ENCODE peak calls at places on chromosomes 2 and 18, in five cellular contexts. One of them, this sample, is unnamed. For H3K27me3, the result is how much of the 10 kb centered on the place peaks cover.

GRCh38 chr2:123451517-123451916 is 573.6 kb upstream of the CNTNAP5 start:
- DNase-seq in tibial artery: no peak
- DNase-seq in BJ: no peak
- DNase-seq in aorta: no peak
- DNase-seq in K562: no peak
- DNase-seq in this sample: no peak

GRCh38 chr2:108583903-108584520 is 49.7 kb downstream of the LIMS1 start:
- DNase-seq in tibial artery: no peak
- DNase-seq in BJ: no peak
- DNase-seq in aorta: no peak
- DNase-seq in K562: peak
- DNase-seq in this sample: peak

GRCh38 chr2:222000326-222000725 is 298.5 kb downstream of the PAX3 start:
- DNase-seq in tibial artery: no peak
- DNase-seq in BJ: peak
- DNase-seq in aorta: no peak
- DNase-seq in K562: no peak
- DNase-seq in this sample: no peak

GRCh38 chr2:12076810-12077209 is 330.4 kb downstream of the LPIN1 start:
- DNase-seq in tibial artery: no peak
- DNase-seq in BJ: no peak
- DNase-seq in aorta: no peak
- DNase-seq in K562: no peak
- DNase-seq in this sample: no peak

GRCh38 chr2:69704446-69704845 is 37.5 kb upstream of the ANXA4 start:
- DNase-seq in tibial artery: no peak
- DNase-seq in BJ: no peak
- DNase-seq in aorta: no peak
- DNase-seq in K562: no peak
- DNase-seq in this sample: no peak

GRCh38 chr18:2905802-2906521 is 59.2 kb downstream of the EMILIN2 start:
- DNase-seq in tibial artery: peak
- DNase-seq in BJ: no peak
- DNase-seq in aorta: peak
- DNase-seq in K562: no peak
- DNase-seq in this sample: no peak

GRCh38 chr2:128834203-128834602 is 515.5 kb upstream of the HS6ST1 start:
- DNase-seq in tibial artery: no peak
- DNase-seq in BJ: no peak
- DNase-seq in aorta: no peak
- DNase-seq in K562: no peak
- DNase-seq in this sample: no peak

GRCh38 chr2:32248299-32248698 is 16.4 kb downstream of the NLRC4 start:
- DNase-seq in tibial artery: no peak
- DNase-seq in BJ: no peak
- DNase-seq in aorta: no peak
- DNase-seq in K562: no peak
- DNase-seq in this sample: no peak

GRCh38 chr18:27750014-27750413 is 426.9 kb downstream of the CDH2 start:
- DNase-seq in tibial artery: no peak
- DNase-seq in BJ: no peak
- DNase-seq in aorta: no peak
- DNase-seq in K562: no peak
- DNase-seq in this sample: peak

GRCh38 chr2:26477911-26478253 is at the start of gene OTOF:
- DNase-seq in tibial artery: no peak
- DNase-seq in BJ: peak
- DNase-seq in aorta: no peak
- DNase-seq in K562: no peak
- DNase-seq in this sample: no peak

GRCh38 chr2:212249451-212249850 is 289.2 kb downstream of the ERBB4 start:
- DNase-seq in tibial artery: no peak
- DNase-seq in BJ: no peak
- DNase-seq in aorta: no peak
- DNase-seq in K562: no peak
- DNase-seq in this sample: no peak

GRCh38 chr2:166410828-166411472 is 35.2 kb upstream of the SCN9A start:
- DNase-seq in tibial artery: no peak
- DNase-seq in BJ: peak
- DNase-seq in aorta: no peak
- DNase-seq in K562: no peak
- DNase-seq in this sample: no peak

GRCh38 chr2:85577063-85577385 is 362 bp upstream of the VAMP8 start:
- DNase-seq in tibial artery: no peak
- DNase-seq in BJ: no peak
- DNase-seq in aorta: no peak
- DNase-seq in K562: no peak
- DNase-seq in this sample: no peak

GRCh38 chr2:71950256-71951066 is 197.2 kb downstream of the CYP26B1 start:
- DNase-seq in tibial artery: no peak
- DNase-seq in BJ: no peak
- DNase-seq in aorta: peak
- DNase-seq in K562: no peak
- DNase-seq in this sample: peak

GRCh38 chr2:19746611-19747309 is 155.0 kb downstream of the TTC32 start:
- DNase-seq in tibial artery: no peak
- DNase-seq in BJ: no peak
- DNase-seq in aorta: no peak
- DNase-seq in K562: peak
- DNase-seq in this sample: peak

GRCh38 chr2:201403904-201404303 is 46.8 kb upstream of the FLACC1 start:
- DNase-seq in tibial artery: no peak
- DNase-seq in BJ: no peak
- DNase-seq in aorta: no peak
- DNase-seq in K562: no peak
- DNase-seq in this sample: no peak

GRCh38 chr18:61823595-61823994 is 69.2 kb downstream of the RNF152 start:
- DNase-seq in tibial artery: no peak
- DNase-seq in BJ: no peak
- DNase-seq in aorta: no peak
- DNase-seq in K562: no peak
- DNase-seq in this sample: no peak

GRCh38 chr2:201452856-201453643 is 1.5 kb downstream of the STRADB start:
- DNase-seq in tibial artery: no peak
- DNase-seq in BJ: no peak
- DNase-seq in aorta: no peak
- DNase-seq in K562: no peak
- DNase-seq in this sample: no peak

GRCh38 chr2:11370377-11371098 is 26.1 kb upstream of the ROCK2 start:
- DNase-seq in tibial artery: no peak
- DNase-seq in BJ: no peak
- DNase-seq in aorta: no peak
- DNase-seq in K562: no peak
- DNase-seq in this sample: no peak

GRCh38 chr18:36066731-36067117 is 635 bp downstream of the RPRD1A start:
- DNase-seq in tibial artery: no peak
- DNase-seq in BJ: no peak
- DNase-seq in aorta: no peak
- DNase-seq in K562: peak
- DNase-seq in this sample: no peak

GRCh38 chr2:9344434-9344833 is 78.9 kb downstream of the ITGB1BP1 start:
- DNase-seq in tibial artery: no peak
- DNase-seq in BJ: no peak
- DNase-seq in aorta: no peak
- DNase-seq in K562: peak
- DNase-seq in this sample: no peak

GRCh38 chr2:15334650-15335326 is 226.3 kb downstream of the NBAS start:
- DNase-seq in tibial artery: no peak
- DNase-seq in BJ: no peak
- DNase-seq in aorta: no peak
- DNase-seq in K562: no peak
- DNase-seq in this sample: no peak

GRCh38 chr2:58569460-58570185 is 328.5 kb upstream of the FANCL start:
- DNase-seq in tibial artery: no peak
- DNase-seq in BJ: no peak
- DNase-seq in aorta: no peak
- DNase-seq in K562: no peak
- DNase-seq in this sample: no peak

GRCh38 chr2:101140237-101140636 is 10.9 kb downstream of the TBC1D8 start:
- DNase-seq in tibial artery: no peak
- DNase-seq in BJ: no peak
- DNase-seq in aorta: no peak
- DNase-seq in K562: no peak
- DNase-seq in this sample: no peak
- H3K27me3 ChIP-seq in tibial artery: under half
- H3K27me3 ChIP-seq in BJ: under half
- H3K27me3 ChIP-seq in aorta: under half
- H3K27me3 ChIP-seq in K562: under half
- H3K27me3 ChIP-seq in this sample: under half

GRCh38 chr2:240745962-240746361 is 54.3 kb downstream of the AQP12A start:
- DNase-seq in tibial artery: no peak
- DNase-seq in BJ: no peak
- DNase-seq in aorta: no peak
- DNase-seq in K562: no peak
- DNase-seq in this sample: no peak
- H3K27me3 ChIP-seq in tibial artery: under half
- H3K27me3 ChIP-seq in BJ: under half
- H3K27me3 ChIP-seq in aorta: under half
- H3K27me3 ChIP-seq in K562: under half
- H3K27me3 ChIP-seq in this sample: under half

GRCh38 chr2:120441351-120441700 is 95.4 kb downstream of the INHBB start:
- DNase-seq in tibial artery: no peak
- DNase-seq in BJ: no peak
- DNase-seq in aorta: no peak
- DNase-seq in K562: no peak
- DNase-seq in this sample: no peak
- H3K27me3 ChIP-seq in tibial artery: under half
- H3K27me3 ChIP-seq in BJ: under half
- H3K27me3 ChIP-seq in aorta: under half
- H3K27me3 ChIP-seq in K562: under half
- H3K27me3 ChIP-seq in this sample: under half

DNA sequence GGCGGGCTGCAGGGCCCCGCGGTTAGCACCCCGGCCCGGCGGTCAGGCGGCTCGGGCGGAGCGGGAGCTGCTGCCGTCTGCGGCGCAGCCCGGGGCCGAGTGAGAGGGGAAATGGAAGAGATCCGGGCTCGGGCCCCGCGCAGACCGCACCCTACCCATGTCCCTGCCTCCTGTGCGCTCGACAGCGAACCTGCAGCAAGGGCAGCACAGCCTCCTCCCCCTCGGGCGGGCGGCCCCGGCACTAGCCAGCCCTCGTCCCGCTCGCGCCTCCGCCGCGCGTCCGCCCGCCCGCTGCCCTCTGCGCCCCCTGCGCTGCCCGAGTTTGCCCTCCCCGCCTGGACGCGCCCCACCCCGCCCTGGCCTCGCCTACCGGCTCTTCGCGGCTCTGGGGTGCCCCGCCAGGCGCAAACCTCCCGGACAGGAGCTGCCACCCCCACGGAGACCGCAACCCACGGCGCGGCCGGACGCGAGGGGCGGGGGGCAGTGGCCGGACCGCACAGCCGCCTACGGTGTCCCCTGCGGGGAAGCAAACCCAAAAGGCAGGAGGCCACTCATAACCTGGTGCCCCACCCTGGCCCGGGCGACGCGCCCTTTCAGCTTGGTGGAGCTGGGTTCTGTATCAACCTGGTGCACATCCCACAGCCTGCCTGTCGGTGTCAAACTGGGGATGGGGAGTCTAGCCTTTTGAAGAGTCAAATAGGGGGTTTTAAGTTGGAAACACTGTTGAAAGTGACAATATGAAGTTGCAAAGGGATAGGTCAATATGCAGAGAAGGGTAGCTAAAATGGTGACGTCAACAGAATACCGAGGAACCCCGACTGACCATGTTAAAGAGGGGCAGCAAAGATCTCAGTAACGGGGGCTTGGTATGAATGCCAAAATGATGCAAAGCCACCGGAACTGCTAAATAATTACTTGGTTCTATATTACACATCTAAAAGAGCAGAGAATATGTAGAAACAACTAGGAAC is at the start of gene IHH:
- DNase-seq in tibial artery: no peak
- DNase-seq in BJ: no peak
- DNase-seq in aorta: no peak
- DNase-seq in K562: no peak
- DNase-seq in this sample: no peak
- H3K27me3 ChIP-seq in tibial artery: under half
- H3K27me3 ChIP-seq in BJ: under half
- H3K27me3 ChIP-seq in aorta: under half
- H3K27me3 ChIP-seq in K562: under half
- H3K27me3 ChIP-seq in this sample: half or more

GRCh38 chr2:179861777-179862117 is 335 bp upstream of the ZNF385B start:
- DNase-seq in tibial artery: no peak
- DNase-seq in BJ: no peak
- DNase-seq in aorta: peak
- DNase-seq in K562: no peak
- DNase-seq in this sample: no peak
- H3K27me3 ChIP-seq in tibial artery: under half
- H3K27me3 ChIP-seq in BJ: under half
- H3K27me3 ChIP-seq in aorta: under half
- H3K27me3 ChIP-seq in K562: under half
- H3K27me3 ChIP-seq in this sample: under half

DNA sequence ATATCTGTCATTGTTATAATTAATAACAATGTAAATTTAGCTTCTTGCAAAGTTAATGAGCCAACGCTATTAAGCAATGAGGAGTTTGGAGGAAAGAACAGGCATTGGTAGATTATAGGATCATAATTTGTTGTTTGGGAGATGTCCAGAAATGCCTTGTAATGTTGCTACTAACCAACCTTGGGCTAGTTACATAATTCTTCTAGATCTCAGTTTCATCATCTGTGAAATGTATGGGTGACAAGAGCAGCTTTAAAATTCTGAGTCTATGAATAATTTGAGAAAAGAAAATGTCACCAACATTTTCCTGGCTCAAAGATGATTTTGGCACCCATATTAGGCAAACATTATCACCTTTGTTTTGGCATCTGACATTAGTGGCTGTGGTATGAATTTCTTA is 2.9 kb downstream of the TMEM178A start:
- DNase-seq in tibial artery: no peak
- DNase-seq in BJ: no peak
- DNase-seq in aorta: no peak
- DNase-seq in K562: no peak
- DNase-seq in this sample: no peak
- H3K27me3 ChIP-seq in tibial artery: under half
- H3K27me3 ChIP-seq in BJ: under half
- H3K27me3 ChIP-seq in aorta: under half
- H3K27me3 ChIP-seq in K562: under half
- H3K27me3 ChIP-seq in this sample: under half

This sample was measured in iPS DF 6.9.